ENCODE peak calls at places on chromosomes 16 and 17, in nine cellular contexts. One of them, this sample, is unnamed.

GRCh38 chr16:9441021-9441420 is 349.6 kb downstream of the HAPSTR1 start:
- DNase-seq in sigmoid colon: no peak
- DNase-seq in IMR-90: no peak
- DNase-seq in dorsolateral prefrontal cortex: no peak
- DNase-seq in cardiac muscle cell: no peak
- DNase-seq in CD8-positive, alpha-beta T cell: no peak
- DNase-seq in MM.1S: peak
- DNase-seq in left ventricle myocardium inferior: no peak
- DNase-seq in RWPE1: no peak
- DNase-seq in this sample: no peak

GRCh38 chr17:6495450-6496115 is 51.3 kb downstream of the PIMREG start:
- DNase-seq in sigmoid colon: peak
- DNase-seq in IMR-90: no peak
- DNase-seq in dorsolateral prefrontal cortex: no peak
- DNase-seq in cardiac muscle cell: no peak
- DNase-seq in CD8-positive, alpha-beta T cell: no peak
- DNase-seq in MM.1S: no peak
- DNase-seq in left ventricle myocardium inferior: no peak
- DNase-seq in RWPE1: no peak
- DNase-seq in this sample: peak

GRCh38 chr16:56932588-56933265 is 785 bp downstream of the HERPUD1 start:
- DNase-seq in sigmoid colon: peak
- DNase-seq in IMR-90: peak
- DNase-seq in dorsolateral prefrontal cortex: peak
- DNase-seq in cardiac muscle cell: peak
- DNase-seq in CD8-positive, alpha-beta T cell: peak
- DNase-seq in MM.1S: peak
- DNase-seq in left ventricle myocardium inferior: peak
- DNase-seq in RWPE1: peak
- DNase-seq in this sample: peak

GRCh38 chr17:83203073-83203471 is 123.7 kb downstream of the METRNL start:
- DNase-seq in sigmoid colon: peak
- DNase-seq in IMR-90: peak
- DNase-seq in dorsolateral prefrontal cortex: peak
- DNase-seq in cardiac muscle cell: peak
- DNase-seq in CD8-positive, alpha-beta T cell: peak
- DNase-seq in MM.1S: no peak
- DNase-seq in left ventricle myocardium inferior: peak
- DNase-seq in RWPE1: no peak
- DNase-seq in this sample: no peak

GRCh38 chr16:23008041-23008440 is 141.2 kb downstream of the USP31 start:
- DNase-seq in sigmoid colon: no peak
- DNase-seq in IMR-90: no peak
- DNase-seq in dorsolateral prefrontal cortex: no peak
- DNase-seq in cardiac muscle cell: no peak
- DNase-seq in CD8-positive, alpha-beta T cell: no peak
- DNase-seq in MM.1S: no peak
- DNase-seq in left ventricle myocardium inferior: no peak
- DNase-seq in RWPE1: no peak
- DNase-seq in this sample: no peak

GRCh38 chr17:59859444-59860025 is 33.2 kb downstream of the TUBD1 start:
- DNase-seq in sigmoid colon: peak
- DNase-seq in IMR-90: peak
- DNase-seq in dorsolateral prefrontal cortex: no peak
- DNase-seq in cardiac muscle cell: peak
- DNase-seq in CD8-positive, alpha-beta T cell: no peak
- DNase-seq in MM.1S: peak
- DNase-seq in left ventricle myocardium inferior: no peak
- DNase-seq in RWPE1: no peak
- DNase-seq in this sample: no peak

GRCh38 chr17:78247304-78247703 is 15.9 kb downstream of the TMEM235 start:
- DNase-seq in sigmoid colon: no peak
- DNase-seq in IMR-90: no peak
- DNase-seq in dorsolateral prefrontal cortex: no peak
- DNase-seq in cardiac muscle cell: no peak
- DNase-seq in CD8-positive, alpha-beta T cell: no peak
- DNase-seq in MM.1S: no peak
- DNase-seq in left ventricle myocardium inferior: no peak
- DNase-seq in RWPE1: no peak
- DNase-seq in this sample: no peak

GRCh38 chr17:82402865-82403264 is 15.3 kb upstream of the HEXD start:
- DNase-seq in sigmoid colon: no peak
- DNase-seq in IMR-90: no peak
- DNase-seq in dorsolateral prefrontal cortex: no peak
- DNase-seq in cardiac muscle cell: no peak
- DNase-seq in CD8-positive, alpha-beta T cell: no peak
- DNase-seq in MM.1S: peak
- DNase-seq in left ventricle myocardium inferior: no peak
- DNase-seq in RWPE1: no peak
- DNase-seq in this sample: no peak

GRCh38 chr17:51710289-51710979 is 448.1 kb downstream of the CA10 start:
- DNase-seq in sigmoid colon: no peak
- DNase-seq in IMR-90: no peak
- DNase-seq in dorsolateral prefrontal cortex: no peak
- DNase-seq in cardiac muscle cell: no peak
- DNase-seq in CD8-positive, alpha-beta T cell: no peak
- DNase-seq in MM.1S: no peak
- DNase-seq in left ventricle myocardium inferior: no peak
- DNase-seq in RWPE1: no peak
- DNase-seq in this sample: no peak

GRCh38 chr17:50209472-50210248 is 8.2 kb upstream of the COL1A1 start:
- DNase-seq in sigmoid colon: peak
- DNase-seq in IMR-90: peak
- DNase-seq in dorsolateral prefrontal cortex: no peak
- DNase-seq in cardiac muscle cell: peak
- DNase-seq in CD8-positive, alpha-beta T cell: no peak
- DNase-seq in MM.1S: no peak
- DNase-seq in left ventricle myocardium inferior: peak
- DNase-seq in RWPE1: no peak
- DNase-seq in this sample: peak

GRCh38 chr17:39591958-39592954 is 15.5 kb downstream of the NEUROD2 start:
- DNase-seq in sigmoid colon: no peak
- DNase-seq in IMR-90: peak
- DNase-seq in dorsolateral prefrontal cortex: peak
- DNase-seq in cardiac muscle cell: peak
- DNase-seq in CD8-positive, alpha-beta T cell: peak
- DNase-seq in MM.1S: peak
- DNase-seq in left ventricle myocardium inferior: no peak
- DNase-seq in RWPE1: peak
- DNase-seq in this sample: no peak

GRCh38 chr16:72856797-72857196 is 191.1 kb downstream of the ZFHX3 start:
- DNase-seq in sigmoid colon: no peak
- DNase-seq in IMR-90: no peak
- DNase-seq in dorsolateral prefrontal cortex: no peak
- DNase-seq in cardiac muscle cell: peak
- DNase-seq in CD8-positive, alpha-beta T cell: no peak
- DNase-seq in MM.1S: no peak
- DNase-seq in left ventricle myocardium inferior: no peak
- DNase-seq in RWPE1: peak
- DNase-seq in this sample: no peak
- H3K27ac ChIP-seq in sigmoid colon: no peak
- H3K27ac ChIP-seq in IMR-90: no peak
- H3K27ac ChIP-seq in dorsolateral prefrontal cortex: no peak
- H3K27ac ChIP-seq in cardiac muscle cell: no peak
- H3K27ac ChIP-seq in CD8-positive, alpha-beta T cell: no peak
- H3K27ac ChIP-seq in MM.1S: no peak
- H3K27ac ChIP-seq in left ventricle myocardium inferior: no peak
- H3K27ac ChIP-seq in RWPE1: no peak
- H3K27ac ChIP-seq in this sample: peak

GRCh38 chr17:35510031-35510430 is 27.4 kb downstream of the SLFN12L start:
- DNase-seq in sigmoid colon: no peak
- DNase-seq in IMR-90: no peak
- DNase-seq in dorsolateral prefrontal cortex: no peak
- DNase-seq in cardiac muscle cell: no peak
- DNase-seq in CD8-positive, alpha-beta T cell: no peak
- DNase-seq in MM.1S: no peak
- DNase-seq in left ventricle myocardium inferior: no peak
- DNase-seq in RWPE1: no peak
- DNase-seq in this sample: no peak
- TF ChIP-seq CTCF in sigmoid colon: no peak
- TF ChIP-seq CTCF in IMR-90: no peak
- TF ChIP-seq CTCF in dorsolateral prefrontal cortex: no peak
- TF ChIP-seq CTCF in cardiac muscle cell: no peak
- TF ChIP-seq CTCF in CD8-positive, alpha-beta T cell: no peak
- TF ChIP-seq CTCF in MM.1S: no peak
- TF ChIP-seq CTCF in left ventricle myocardium inferior: no peak
- TF ChIP-seq CTCF in RWPE1: no peak
- TF ChIP-seq CTCF in this sample: no peak

GRCh38 chr17:80265205-80266068 is 4.8 kb downstream of the RNF213 start:
- DNase-seq in sigmoid colon: no peak
- DNase-seq in IMR-90: no peak
- DNase-seq in dorsolateral prefrontal cortex: no peak
- DNase-seq in cardiac muscle cell: no peak
- DNase-seq in CD8-positive, alpha-beta T cell: peak
- DNase-seq in MM.1S: no peak
- DNase-seq in left ventricle myocardium inferior: no peak
- DNase-seq in RWPE1: no peak
- DNase-seq in this sample: no peak
- H3K27ac ChIP-seq in sigmoid colon: no peak
- H3K27ac ChIP-seq in IMR-90: no peak
- H3K27ac ChIP-seq in dorsolateral prefrontal cortex: no peak
- H3K27ac ChIP-seq in cardiac muscle cell: no peak
- H3K27ac ChIP-seq in CD8-positive, alpha-beta T cell: peak
- H3K27ac ChIP-seq in MM.1S: no peak
- H3K27ac ChIP-seq in left ventricle myocardium inferior: no peak
- H3K27ac ChIP-seq in RWPE1: no peak
- H3K27ac ChIP-seq in this sample: no peak

GRCh38 chr17:48311324-48311723 is 118.7 kb downstream of the SKAP1 start:
- DNase-seq in sigmoid colon: no peak
- DNase-seq in IMR-90: no peak
- DNase-seq in dorsolateral prefrontal cortex: no peak
- DNase-seq in cardiac muscle cell: no peak
- DNase-seq in CD8-positive, alpha-beta T cell: no peak
- DNase-seq in MM.1S: no peak
- DNase-seq in left ventricle myocardium inferior: no peak
- DNase-seq in RWPE1: no peak
- DNase-seq in this sample: no peak

GRCh38 chr17:48308591-48308990 is 121.4 kb downstream of the SKAP1 start:
- DNase-seq in sigmoid colon: no peak
- DNase-seq in IMR-90: no peak
- DNase-seq in dorsolateral prefrontal cortex: no peak
- DNase-seq in cardiac muscle cell: peak
- DNase-seq in CD8-positive, alpha-beta T cell: no peak
- DNase-seq in MM.1S: no peak
- DNase-seq in left ventricle myocardium inferior: no peak
- DNase-seq in RWPE1: no peak
- DNase-seq in this sample: no peak

GRCh38 chr17:48313096-48313495 is 116.9 kb downstream of the SKAP1 start:
- DNase-seq in sigmoid colon: no peak
- DNase-seq in IMR-90: no peak
- DNase-seq in dorsolateral prefrontal cortex: no peak
- DNase-seq in cardiac muscle cell: no peak
- DNase-seq in CD8-positive, alpha-beta T cell: no peak
- DNase-seq in MM.1S: no peak
- DNase-seq in left ventricle myocardium inferior: no peak
- DNase-seq in RWPE1: no peak
- DNase-seq in this sample: no peak

GRCh38 chr17:48307814-48308411 is 122.1 kb downstream of the SKAP1 start:
- DNase-seq in sigmoid colon: peak
- DNase-seq in IMR-90: peak
- DNase-seq in dorsolateral prefrontal cortex: no peak
- DNase-seq in cardiac muscle cell: peak
- DNase-seq in CD8-positive, alpha-beta T cell: peak
- DNase-seq in MM.1S: peak
- DNase-seq in left ventricle myocardium inferior: peak
- DNase-seq in RWPE1: peak
- DNase-seq in this sample: no peak

DNA sequence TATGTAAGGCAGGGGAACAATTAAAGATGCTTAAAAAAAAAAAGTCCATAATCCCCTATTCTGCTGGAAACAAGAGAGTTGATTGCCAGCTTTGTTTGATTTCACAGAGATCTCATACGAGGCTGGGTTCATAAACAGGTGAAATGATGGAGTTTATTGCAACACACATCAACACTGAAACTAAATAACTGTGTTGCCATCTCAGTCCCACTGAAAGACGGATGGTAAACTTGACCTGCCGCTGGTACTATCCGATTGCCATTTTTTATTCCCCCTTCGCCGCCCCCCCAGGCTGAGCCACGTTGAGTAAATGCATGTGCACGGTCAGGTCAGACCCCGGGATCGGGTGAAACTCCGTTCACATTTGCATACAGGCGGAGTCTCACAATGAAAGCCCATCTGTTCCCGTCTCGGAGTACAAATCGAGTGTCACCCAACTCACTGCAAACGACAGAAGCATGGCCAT is 119.2 kb downstream of the SKAP1 start:
- DNase-seq in sigmoid colon: no peak
- DNase-seq in IMR-90: no peak
- DNase-seq in dorsolateral prefrontal cortex: no peak
- DNase-seq in cardiac muscle cell: no peak
- DNase-seq in CD8-positive, alpha-beta T cell: no peak
- DNase-seq in MM.1S: no peak
- DNase-seq in left ventricle myocardium inferior: no peak
- DNase-seq in RWPE1: no peak
- DNase-seq in this sample: no peak
- TF ChIP-seq CTCF in sigmoid colon: no peak
- TF ChIP-seq CTCF in IMR-90: no peak
- TF ChIP-seq CTCF in dorsolateral prefrontal cortex: no peak
- TF ChIP-seq CTCF in cardiac muscle cell: no peak
- TF ChIP-seq CTCF in CD8-positive, alpha-beta T cell: no peak
- TF ChIP-seq CTCF in MM.1S: no peak
- TF ChIP-seq CTCF in left ventricle myocardium inferior: no peak
- TF ChIP-seq CTCF in RWPE1: no peak
- TF ChIP-seq CTCF in this sample: no peak

This sample was measured in coronary artery.